ENCODE peak calls at places on chromosomes 2 and 18, in eight cellular contexts. V, B, R, D, S, O, W and E are unnamed samples. For H3K4me1, the result is how much of the 10 kb centered on the place peaks cover.

GRCh38 chr2:158486970-158487325 is 30.2 kb downstream of the PKP4 start:
- DNase-seq in S (no peak), V (no peak), W (no peak), B (no peak), R (no peak), D (no peak), O (no peak), E (no peak)

GRCh38 chr2:174545240-174545639 is 52.4 kb downstream of the WIPF1 start:
- DNase-seq in O (no peak), R (no peak), D (no peak), B (no peak), V (no peak), S (no peak), W (no peak), E (no peak)

GRCh38 chr18:42574871-42575270 is 540.6 kb downstream of the RIT2 start:
- DNase-seq in D (no peak), S (no peak), V (no peak), B (no peak), O (no peak), W (no peak), R (no peak), E (no peak)

GRCh38 chr2:198782734-198783133 is 675.0 kb downstream of the SATB2 start:
- DNase-seq in W (no peak), R (no peak), O (no peak), V (no peak), S (no peak), D (no peak), B (peak), E (no peak)

GRCh38 chr2:149634103-149634502 is 46.5 kb upstream of the MMADHC start:
- DNase-seq in W (no peak), S (no peak), B (no peak), O (no peak), V (no peak), R (no peak), D (no peak), E (no peak)

GRCh38 chr2:200408428-200409311 is 101.2 kb downstream of the KCTD18 start:
- DNase-seq in D (peak), R (no peak), O (no peak), B (peak), W (no peak), V (no peak), S (no peak), E (no peak)

GRCh38 chr2:204436267-204436666 is 109.0 kb upstream of the PARD3B start:
- DNase-seq in D (no peak), O (no peak), R (no peak), S (no peak), W (no peak), V (no peak), B (no peak), E (no peak)

GRCh38 chr2:181949047-181949446 is 36.6 kb upstream of the PPP1R1C start:
- DNase-seq in R (no peak), S (no peak), B (no peak), D (no peak), V (no peak), W (no peak), O (no peak), E (no peak)

GRCh38 chr2:218002792-218003191 is at the start of gene TNS1:
- DNase-seq in O (no peak), V (peak), D (no peak), B (no peak), R (no peak), W (no peak), S (peak), E (peak)

GRCh38 chr2:67752964-67753363 is 309.8 kb downstream of the C1D start:
- DNase-seq in B (no peak), V (no peak), R (no peak), S (no peak), W (peak), O (no peak), D (no peak), E (no peak)

GRCh38 chr2:191151315-191151698 is 513 bp upstream of the STAT4 start:
- DNase-seq in R (no peak), O (no peak), B (no peak), S (no peak), V (no peak), D (no peak), W (no peak), E (no peak)

GRCh38 chr18:4468515-4468914 is 13.4 kb upstream of the DLGAP1 start:
- DNase-seq in O (no peak), R (no peak), V (no peak), W (no peak), D (no peak), S (no peak), B (no peak), E (no peak)

GRCh38 chr2:128668946-128669345 is 350.3 kb upstream of the HS6ST1 start:
- DNase-seq in S (no peak), O (no peak), V (no peak), R (no peak), B (no peak), D (no peak), W (no peak), E (peak)

GRCh38 chr2:239930378-239930777 is 94.8 kb downstream of the NDUFA10 start:
- DNase-seq in V (peak), O (no peak), B (no peak), S (no peak), W (no peak), R (peak), D (no peak), E (peak)

GRCh38 chr2:239935789-239936758 is 89.1 kb downstream of the NDUFA10 start:
- DNase-seq in D (no peak), V (no peak), S (no peak), O (no peak), W (no peak), R (peak), B (no peak), E (peak)

GRCh38 chr2:239930871-239931771 is 94.0 kb downstream of the NDUFA10 start:
- DNase-seq in S (no peak), D (no peak), R (peak), B (no peak), O (no peak), W (no peak), V (peak), E (peak)

GRCh38 chr2:239934571-239935171 is 90.5 kb downstream of the NDUFA10 start:
- DNase-seq in O (peak), D (peak), B (peak), R (peak), V (peak), W (no peak), S (peak), E (peak)

DNA sequence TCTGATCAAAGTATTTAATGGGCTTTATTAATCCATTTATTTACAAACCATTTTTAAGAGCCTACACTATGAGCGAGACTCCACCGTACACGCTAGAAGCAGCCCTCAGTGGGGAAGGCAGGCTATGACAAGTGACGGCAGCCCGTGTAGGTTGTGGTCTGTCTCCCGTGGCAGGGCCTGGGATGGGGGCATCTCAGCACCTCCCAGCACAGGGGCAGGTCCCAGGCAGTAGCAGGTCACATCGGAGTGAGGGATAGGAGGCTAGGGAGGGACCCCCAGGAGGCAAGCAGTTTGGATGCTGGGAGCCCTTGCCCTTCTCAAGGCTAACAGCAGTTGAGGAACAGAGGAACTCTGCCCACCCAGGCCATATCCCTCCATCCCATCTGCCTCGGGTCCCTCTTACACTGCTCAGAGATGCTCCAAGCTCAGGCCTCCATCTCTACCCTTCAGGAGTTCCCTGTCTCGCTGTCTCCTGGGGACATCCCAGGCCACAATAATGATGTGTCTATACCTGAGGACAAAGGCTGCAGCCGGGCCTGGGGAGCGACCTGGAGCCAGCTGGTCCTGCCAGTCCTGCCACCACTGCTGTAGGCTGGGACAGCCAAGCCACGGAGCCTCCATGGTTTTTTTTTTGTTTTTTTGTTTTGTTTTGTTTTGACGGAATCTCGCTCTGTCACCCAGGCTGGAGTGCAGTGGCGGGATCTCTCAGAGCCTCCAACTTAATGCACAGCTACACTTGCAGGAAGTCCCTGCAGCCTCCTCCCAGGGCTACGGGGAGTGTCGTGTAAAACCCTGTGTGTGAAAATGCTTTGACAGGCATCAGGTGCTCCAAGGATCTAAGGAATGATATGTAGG is 92.0 kb downstream of the NDUFA10 start:
- DNase-seq in V (peak), W (no peak), D (no peak), B (no peak), R (peak), O (no peak), S (no peak), E (no peak)
- TF ChIP-seq POLR2A in V (no peak), W (no peak), D (no peak), B (no peak), R (no peak), O (no peak), S (no peak), E (no peak)

GRCh38 chr18:45326505-45326904 is 288.8 kb upstream of the SLC14A2 start:
- DNase-seq in B (no peak), W (no peak), R (no peak), O (no peak), S (no peak), D (no peak), V (no peak), E (no peak)

GRCh38 chr18:45324489-45325111 is 290.7 kb upstream of the SLC14A2 start:
- DNase-seq in B (peak), R (peak), V (peak), S (peak), W (no peak), D (no peak), O (peak), E (peak)

GRCh38 chr18:45322343-45322742 is 292.9 kb upstream of the SLC14A2 start:
- DNase-seq in S (no peak), B (no peak), O (no peak), W (no peak), R (no peak), V (no peak), D (no peak), E (no peak)

GRCh38 chr18:45325791-45326190 is 289.5 kb upstream of the SLC14A2 start:
- DNase-seq in V (no peak), B (no peak), R (no peak), D (no peak), S (no peak), W (no peak), O (no peak), E (no peak)

DNA sequence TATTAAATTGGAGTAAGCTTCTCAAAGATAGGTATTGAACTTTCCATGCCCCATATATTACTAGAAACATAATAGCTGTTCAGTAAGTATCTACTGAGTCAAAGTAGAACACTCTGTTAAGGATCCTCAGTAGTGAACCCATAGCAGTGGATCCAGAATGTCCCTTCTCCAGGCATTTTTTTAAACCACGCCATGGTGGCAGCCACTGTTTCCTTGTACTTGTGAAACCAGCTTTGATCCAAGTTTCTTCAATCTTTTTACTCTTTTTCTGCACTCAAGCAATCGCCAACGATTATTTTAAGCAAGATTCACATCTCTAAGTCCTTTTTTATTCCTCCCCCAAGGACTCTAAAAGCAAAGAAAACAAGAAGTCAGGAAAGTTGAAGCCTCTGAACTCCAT is 291.2 kb upstream of the SLC14A2 start:
- DNase-seq in V (no peak), D (no peak), W (no peak), R (no peak), B (no peak), S (no peak), O (no peak), E (no peak)
- H3K4me1 ChIP-seq in V (under half), D (under half), W (under half), R (under half), B (under half), S (under half), O (under half), E (under half)

DNA sequence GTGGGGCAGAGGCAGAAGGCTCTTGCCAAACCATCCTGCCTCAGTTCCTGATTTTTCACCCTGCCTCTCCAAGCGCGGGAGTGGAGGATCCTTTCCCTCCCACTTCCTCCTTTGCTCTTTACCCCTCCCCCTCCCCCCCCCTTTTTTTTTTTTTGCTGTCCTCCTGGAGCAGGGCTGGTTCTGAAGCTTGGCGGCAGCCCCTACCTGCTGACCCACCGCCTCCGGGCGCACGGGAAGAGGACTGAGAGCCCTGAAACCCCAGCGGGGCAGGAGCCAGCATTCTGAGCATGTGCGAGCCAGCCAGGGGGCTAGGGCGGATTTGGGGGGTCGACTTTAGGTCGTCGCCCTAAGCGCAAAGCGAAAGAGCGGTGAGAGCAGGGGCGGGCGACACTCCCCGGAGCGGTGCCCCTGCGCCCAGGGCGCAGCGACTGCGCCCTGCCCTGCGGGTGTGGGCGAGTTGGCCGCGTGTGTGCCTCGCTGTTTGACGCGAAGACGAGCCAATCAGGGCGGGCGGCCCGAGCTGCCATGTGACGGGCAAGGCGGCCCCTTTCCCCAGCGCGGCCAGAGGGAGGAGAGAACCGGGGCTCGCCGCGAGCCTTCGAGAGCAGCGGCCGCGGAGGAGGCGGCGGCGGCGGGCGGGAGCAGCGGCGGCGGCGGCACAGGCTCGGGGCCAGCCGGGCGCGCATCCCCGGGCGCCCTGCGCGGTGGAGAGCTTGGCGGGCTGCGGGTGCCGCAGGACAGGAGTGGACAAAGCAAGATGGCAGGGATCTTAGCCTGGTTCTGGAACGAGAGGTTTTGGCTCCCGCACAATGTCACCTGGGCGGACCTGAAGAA is at the start of gene CERS6:
- DNase-seq in B (peak), W (peak), D (peak), R (peak), O (peak), V (peak), S (peak), E (peak)
- TF ChIP-seq POLR2A in B (peak), W (peak), D (peak), R (no peak), O (peak), V (peak), S (peak), E (peak)

DNA sequence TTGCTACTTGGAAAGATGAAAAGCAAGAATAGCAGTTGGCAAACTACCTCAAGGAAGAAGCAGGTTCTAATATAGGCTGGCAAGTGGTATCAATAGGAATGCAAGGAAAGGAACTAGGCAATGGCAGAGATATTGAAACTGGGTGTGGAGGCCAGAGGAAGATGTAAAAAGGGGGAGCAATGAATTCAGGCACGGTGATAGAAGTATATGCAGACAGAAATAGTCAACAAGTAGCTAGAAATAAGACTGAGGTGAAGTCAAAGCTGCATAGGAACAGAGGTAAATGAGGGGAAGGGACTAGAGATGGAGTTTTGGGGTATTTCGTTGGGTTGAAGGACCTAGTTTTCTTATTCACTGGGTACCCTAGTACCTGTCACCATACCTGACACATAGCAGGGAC is 4.1 kb downstream of the PCBP1 start:
- DNase-seq in V (no peak), B (no peak), O (no peak), S (no peak), R (no peak), W (no peak), D (no peak), E (no peak)
- H3K4me1 ChIP-seq in V (under half), B (under half), O (under half), S (half or more), R (under half), W (under half), D (under half), E (under half)

DNA sequence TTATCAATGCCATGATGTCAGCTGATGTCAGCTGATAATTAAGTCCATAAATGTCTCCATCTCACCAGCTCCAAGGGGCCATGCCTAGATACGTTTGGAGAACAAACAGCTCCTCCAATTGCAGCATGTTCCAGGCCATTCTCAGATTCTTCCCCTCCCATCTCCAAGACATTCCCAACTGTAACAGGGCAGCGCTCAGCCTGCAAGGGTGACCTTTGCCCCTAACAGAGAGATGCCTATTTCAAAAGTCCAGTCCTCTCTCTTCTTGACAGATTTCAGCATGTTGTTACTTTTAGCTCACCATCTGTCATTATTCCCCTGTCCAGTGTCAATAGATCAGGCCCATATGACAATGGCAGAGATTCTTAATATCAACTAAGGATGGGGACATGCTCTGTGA is 9.9 kb downstream of the PSD4 start:
- DNase-seq in O (no peak), W (no peak), D (no peak), B (no peak), V (no peak), S (no peak), R (no peak), E (no peak)
- TF ChIP-seq POLR2A in O (no peak), W (no peak), D (no peak), B (no peak), V (no peak), S (no peak), R (no peak), E (no peak)

DNA sequence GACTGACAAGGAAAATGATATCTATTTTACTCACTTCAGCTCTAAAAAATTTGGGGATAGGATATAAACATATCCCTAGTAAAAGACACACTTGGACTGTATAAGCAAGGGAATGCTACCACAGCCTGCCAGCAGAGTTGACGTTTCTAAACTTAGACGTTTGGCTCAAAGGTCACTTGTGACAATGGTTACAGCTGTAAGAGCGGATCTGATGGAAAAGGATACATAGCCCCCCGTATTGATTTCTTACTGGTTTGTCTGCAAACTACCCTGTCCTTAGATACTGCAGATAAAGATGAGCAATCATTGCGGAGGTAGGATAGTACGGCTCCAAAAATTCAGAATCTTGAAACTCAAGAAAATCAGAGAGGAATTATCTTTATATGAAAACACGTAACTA is 129.1 kb upstream of the ITGB6 start:
- DNase-seq in D (no peak), W (no peak), B (no peak), V (no peak), O (no peak), S (no peak), R (no peak), E (no peak)
- H3K4me1 ChIP-seq in D (under half), W (half or more), B (under half), V (half or more), O (under half), S (half or more), R (half or more), E (half or more)

DNA sequence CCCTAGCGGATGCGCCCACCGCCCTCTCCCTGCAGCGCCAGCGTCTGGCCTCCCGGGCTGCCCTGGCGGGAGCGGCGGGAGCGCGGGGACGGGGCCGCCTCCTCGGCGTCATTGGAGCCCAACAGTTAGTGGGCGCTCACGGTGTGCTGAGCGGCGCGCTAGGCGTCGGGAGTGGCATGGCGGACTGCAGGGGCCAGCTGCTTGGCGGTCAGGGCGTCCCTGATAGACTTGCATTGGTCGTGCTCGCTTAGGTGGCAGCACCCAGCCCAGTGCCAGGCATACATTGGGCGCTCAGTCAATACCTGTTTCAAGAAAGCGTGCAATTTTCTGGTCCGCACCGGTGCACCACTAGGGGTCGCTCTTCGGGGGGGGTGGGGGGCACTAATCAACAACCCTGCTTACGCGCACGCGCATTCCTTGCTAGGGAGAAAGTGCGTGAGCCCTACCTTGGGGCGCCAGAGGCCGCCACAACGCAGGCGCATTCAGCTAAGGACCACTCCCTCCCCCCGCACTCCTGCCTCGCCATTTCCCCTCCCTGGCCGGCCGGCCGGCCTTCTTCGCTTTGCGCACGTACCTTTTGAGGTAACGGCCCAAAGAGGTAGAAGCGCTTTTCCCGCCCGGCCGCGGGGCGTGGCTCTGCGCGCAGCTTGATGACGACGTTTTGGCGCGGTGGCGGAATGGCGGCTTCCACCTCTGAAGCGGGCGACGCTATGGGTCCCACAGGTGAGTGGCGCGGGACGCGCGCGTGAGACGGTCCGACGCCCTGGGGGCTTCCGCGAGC is 411 bp upstream of the MZT2A start:
- DNase-seq in R (peak), S (peak), V (peak), D (peak), O (peak), W (peak), B (peak), E (peak)
- TF ChIP-seq POLR2A in R (no peak), S (peak), V (no peak), D (no peak), O (peak), W (no peak), B (peak), E (no peak)